ENCODE peak calls at places on chromosomes 2 and 18, in five cellular contexts. M, L, S, E and J are unnamed samples.

GRCh38 chr2:232776435-232776834 is at the start of gene KCNJ13:
- DNase-seq in L (peak; percentile 15), E (no peak), M (no peak), S (no peak), J (no peak)

GRCh38 chr2:116988303-116988702 is 826.2 kb upstream of the DDX18 start:
- DNase-seq in L (no peak), S (no peak), E (no peak), M (no peak), J (no peak)

GRCh38 chr18:36620801-36621200 is 208.0 kb downstream of the TPGS2 start:
- DNase-seq in L (peak; percentile 45), S (no peak), M (no peak), E (no peak), J (no peak)

GRCh38 chr2:27078267-27079194 is at the start of gene EMILIN1:
- DNase-seq in S (no peak), E (peak; percentile 81), M (no peak), L (peak; percentile 90), J (no peak)

GRCh38 chr2:171547720-171548119 is 25.4 kb downstream of the CYBRD1 start:
- DNase-seq in M (no peak), L (no peak), E (no peak), S (no peak), J (no peak)

GRCh38 chr18:50051288-50051687 is 143.7 kb downstream of the MYO5B start:
- DNase-seq in E (no peak), S (no peak), L (no peak), M (no peak), J (no peak)

GRCh38 chr18:75489493-75490190 is 62.1 kb upstream of the SMIM21 start:
- DNase-seq in E (no peak), S (no peak), M (no peak), L (peak; percentile 87), J (no peak)

GRCh38 chr2:214995926-214996670 is 142.3 kb downstream of the ABCA12 start:
- DNase-seq in L (no peak), S (no peak), M (no peak), E (no peak), J (no peak)

GRCh38 chr2:160372585-160372984 is 121.0 kb downstream of the RBMS1 start:
- DNase-seq in M (no peak), E (no peak), L (no peak), S (no peak), J (no peak)

GRCh38 chr2:130840506-130840905 is 3.8 kb downstream of the ARHGEF4 start:
- DNase-seq in E (no peak), S (no peak), L (no peak), M (no peak), J (no peak)

GRCh38 chr18:75073654-75074053 is 135.3 kb downstream of the PTGR3 start:
- DNase-seq in L (no peak), E (no peak), M (no peak), S (no peak), J (no peak)

GRCh38 chr18:23237524-23238151 is 102.4 kb downstream of the CABLES1 start:
- DNase-seq in E (peak; percentile 13), S (peak; percentile 62), M (no peak), L (peak; percentile 56), J (peak; percentile 37)

GRCh38 chr18:21450913-21451312 is 149.6 kb downstream of the ESCO1 start:
- DNase-seq in M (no peak), S (no peak), L (no peak), E (no peak), J (no peak)

GRCh38 chr2:122929347-122929746 is 1095.7 kb upstream of the CNTNAP5 start:
- DNase-seq in E (no peak), S (no peak), L (no peak), M (no peak), J (no peak)

GRCh38 chr2:8541636-8542035 is 140.2 kb upstream of the ID2 start:
- DNase-seq in E (no peak), M (no peak), S (no peak), L (no peak), J (no peak)

GRCh38 chr18:23872701-23873550 is 141.6 kb upstream of the TTC39C start:
- DNase-seq in E (no peak), L (no peak), M (peak; percentile 20), S (peak; percentile 6), J (peak; percentile 41)

GRCh38 chr2:134919360-134920210 is 963 bp downstream of the CCNT2 start:
- DNase-seq in L (peak; percentile 15), S (peak; percentile 56), M (peak; percentile 15), E (peak; percentile 2), J (peak; percentile 64)

GRCh38 chr2:75565523-75566449 is 5.0 kb upstream of the EVA1A start:
- DNase-seq in M (no peak), E (no peak), S (no peak), L (peak; percentile 69), J (no peak)

GRCh38 chr18:41645600-41646360 is 309.3 kb upstream of the PIK3C3 start:
- DNase-seq in S (no peak), L (no peak), M (no peak), E (no peak), J (no peak)

GRCh38 chr18:23422751-23423418 is 30.2 kb upstream of the RIOK3 start:
- DNase-seq in L (peak; percentile 83), E (peak; percentile 19), M (no peak), S (no peak), J (no peak)

GRCh38 chr2:118388771-118389170 is 300.5 kb downstream of the INSIG2 start:
- DNase-seq in L (peak; percentile 42), M (no peak), E (no peak), S (no peak), J (no peak)

GRCh38 chr2:23522726-23523410 is 137.9 kb downstream of the KLHL29 start:
- DNase-seq in M (no peak), E (no peak), L (no peak), S (no peak), J (no peak)

GRCh38 chr2:190376591-190377245 is 31.4 kb upstream of the MFSD6 start:
- DNase-seq in M (no peak), E (no peak), L (no peak), S (no peak), J (no peak)

GRCh38 chr2:193584001-193584400 is 1389.3 kb upstream of the TMEFF2 start:
- DNase-seq in S (no peak), M (no peak), E (no peak), L (no peak), J (no peak)

GRCh38 chr2:33442528-33443069 is 33.9 kb upstream of the RASGRP3 start:
- DNase-seq in L (no peak), E (no peak), M (no peak), S (no peak), J (no peak)

GRCh38 chr2:218733615-218734021 is 23.0 kb downstream of the TTLL4 start:
- DNase-seq in S (no peak), M (no peak), L (peak; percentile 13), E (no peak), J (no peak)

GRCh38 chr2:45354776-45355175 is 256.3 kb downstream of the SRBD1 start:
- DNase-seq in S (no peak), M (no peak), L (no peak), E (no peak), J (no peak)

GRCh38 chr2:175373001-175373727 is 191.7 kb upstream of the ATP5MC3 start:
- DNase-seq in M (no peak), S (no peak), E (no peak), L (peak; percentile 27), J (no peak)